ENCODE peak calls at places on chromosomes 12 and 14, in six cellular contexts. S is CD4-positive, alpha-beta memory T cell; U is cortex of kidney; X is CD8-positive, alpha-beta memory T cell; H is right cardiac atrium; W is H9. E is an unnamed sample.

GRCh38 chr12:64675795-64676194 is 65.5 kb downstream of the RASSF3 start:
- DNase-seq in H (peak; percentile 60), X (no peak), S (no peak), W (no peak), U (no peak), E (no peak)

GRCh38 chr14:88492272-88493089 is 62.3 kb downstream of the PTPN21 start:
- DNase-seq in S (peak; percentile 65), X (peak; percentile 50), U (no peak), W (peak; percentile 72), H (peak; percentile 56), E (peak; percentile 89)

GRCh38 chr14:81504864-81505263 is 28.8 kb downstream of the SEL1L start:
- DNase-seq in W (no peak), U (no peak), H (no peak), X (no peak), S (no peak), E (no peak)

GRCh38 chr12:112979281-112979680 is 962 bp downstream of the OAS2 start:
- DNase-seq in H (peak; percentile 61), U (no peak), S (peak; percentile 53), W (no peak), X (peak; percentile 29), E (no peak)

GRCh38 chr12:76560083-76560491 is 516 bp upstream of the OSBPL8 start:
- DNase-seq in X (no peak), H (no peak), W (no peak), U (no peak), S (no peak), E (no peak)

GRCh38 chr14:22381751-22382150 is 207.3 kb downstream of the DAD1 start:
- DNase-seq in U (no peak), S (no peak), W (no peak), X (no peak), H (no peak), E (no peak)

GRCh38 chr14:80996049-80996901 is 40.9 kb downstream of the TSHR start:
- DNase-seq in H (no peak), S (peak; percentile 47), U (no peak), W (no peak), X (peak; percentile 21), E (no peak)

GRCh38 chr12:121581681-121582439 is 1.0 kb upstream of the KDM2B start:
- DNase-seq in S (peak; percentile 22), W (no peak), H (peak; percentile 79), U (no peak), X (no peak), E (peak; percentile 72)

GRCh38 chr12:50923361-50924130 is 28.8 kb upstream of the HIGD1C start:
- DNase-seq in S (no peak), W (no peak), U (no peak), X (no peak), H (no peak), E (peak; percentile 36)

E was measured in endodermal cell.